ENCODE peak calls at places on chromosomes 12 and 14, in ten cellular contexts. K is HepG2, M is A549, E is HCT116, I is NB4, S is endothelial cell of umbilical vein, T is GM12878, X is SK-N-SH, D is H1, R is K562. N is an unnamed sample.

GRCh38 chr12:95774311-95775045 is 16.1 kb downstream of the NTN4 start:
- DNase-seq in X (no peak), M (no peak), I (no peak), T (no peak), E (no peak), S (no peak), D (no peak), K (no peak), R (no peak), N (no peak)

GRCh38 chr12:107014050-107014449 is 27.1 kb upstream of the MTERF2 start:
- DNase-seq in E (peak), K (peak), D (no peak), X (no peak), R (no peak), M (peak), I (no peak), S (no peak), T (no peak), N (no peak)

GRCh38 chr12:46362895-46363581 is 9.5 kb downstream of the SLC38A2 start:
- DNase-seq in D (no peak), X (no peak), K (no peak), M (no peak), E (no peak), R (no peak), S (no peak), I (no peak), T (no peak), N (no peak)

GRCh38 chr14:24284501-24285035 is 13.2 kb upstream of the RABGGTA start:
- DNase-seq in K (no peak), E (no peak), M (no peak), X (no peak), D (no peak), R (no peak), T (no peak), I (no peak), S (no peak), N (no peak)

GRCh38 chr14:92510972-92511371 is 2.6 kb upstream of the RIN3 start:
- DNase-seq in D (no peak), I (no peak), T (no peak), S (no peak), E (peak), R (peak), M (peak), K (peak), X (no peak), N (peak)

GRCh38 chr12:106084048-106084671 is 54.6 kb downstream of the NUAK1 start:
- DNase-seq in X (no peak), S (no peak), R (no peak), I (no peak), K (peak), M (peak), D (peak), E (peak), T (no peak), N (peak)

GRCh38 chr12:113870035-113870434 is 96.1 kb downstream of the RBM19 start:
- DNase-seq in E (no peak), K (no peak), T (no peak), D (no peak), X (no peak), M (no peak), S (no peak), I (no peak), R (no peak), N (no peak)

GRCh38 chr12:55637467-55637866 is 775 bp downstream of the OR10P1 start:
- DNase-seq in T (no peak), S (no peak), D (no peak), M (no peak), X (no peak), K (no peak), E (no peak), R (no peak), I (no peak), N (no peak)

GRCh38 chr12:71652656-71653055 is 11.0 kb downstream of the ZFC3H1 start:
- DNase-seq in S (no peak), K (no peak), I (no peak), R (no peak), D (no peak), E (no peak), T (no peak), M (no peak), X (no peak), N (no peak)

GRCh38 chr14:71130491-71131179 is 223.4 kb downstream of the PCNX1 start:
- DNase-seq in X (no peak), T (peak), E (no peak), M (no peak), S (peak), R (no peak), I (peak), K (no peak), D (no peak), N (no peak)

GRCh38 chr14:94018308-94018707 is 7.8 kb upstream of the OTUB2 start:
- DNase-seq in D (no peak), X (no peak), M (no peak), K (no peak), I (no peak), E (no peak), S (no peak), T (no peak), R (no peak), N (no peak)

GRCh38 chr12:1977588-1977987 is 26.7 kb downstream of the DCP1B start:
- DNase-seq in E (no peak), T (no peak), D (no peak), R (no peak), K (no peak), X (no peak), I (no peak), S (no peak), M (no peak), N (no peak)
- TF ChIP-seq MAX in E (no peak), T (no peak), D (no peak), R (no peak), K (no peak), X (no peak), I (no peak), S (no peak), M (no peak), N (no peak)

GRCh38 chr14:66000771-66001170 is 485.4 kb upstream of the CCDC196 start:
- DNase-seq in I (no peak), M (no peak), T (no peak), K (no peak), E (no peak), X (no peak), R (no peak), S (no peak), D (no peak), N (no peak)
- TF ChIP-seq MAX in I (no peak), M (no peak), T (no peak), K (no peak), E (no peak), X (no peak), R (no peak), S (no peak), D (no peak), N (no peak)

DNA sequence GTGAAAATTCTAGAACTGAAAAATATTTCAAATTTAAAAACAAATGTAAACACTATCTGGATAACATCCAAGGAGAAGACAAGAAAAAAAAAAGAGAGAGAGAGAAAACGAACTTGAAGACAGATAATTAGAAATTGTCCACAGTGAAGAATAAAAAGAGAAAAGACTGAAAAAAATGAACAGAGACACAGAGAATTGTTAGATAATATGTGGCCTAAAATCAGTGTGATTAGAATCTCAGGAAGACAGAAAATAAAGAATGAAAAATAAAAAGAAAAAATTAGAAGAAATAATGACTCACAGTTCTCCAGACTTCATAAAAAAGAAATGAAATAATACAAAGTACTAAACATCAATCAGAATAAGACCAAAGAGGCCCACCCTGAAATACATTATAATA is 1209.3 kb downstream of the FSCB start:
- DNase-seq in E (no peak), K (no peak), R (no peak), M (no peak), T (no peak), I (no peak), D (no peak), S (no peak), X (no peak), N (no peak)
- TF ChIP-seq MAX in E (no peak), K (no peak), R (no peak), M (no peak), T (no peak), I (no peak), D (no peak), S (no peak), X (no peak), N (no peak)

DNA sequence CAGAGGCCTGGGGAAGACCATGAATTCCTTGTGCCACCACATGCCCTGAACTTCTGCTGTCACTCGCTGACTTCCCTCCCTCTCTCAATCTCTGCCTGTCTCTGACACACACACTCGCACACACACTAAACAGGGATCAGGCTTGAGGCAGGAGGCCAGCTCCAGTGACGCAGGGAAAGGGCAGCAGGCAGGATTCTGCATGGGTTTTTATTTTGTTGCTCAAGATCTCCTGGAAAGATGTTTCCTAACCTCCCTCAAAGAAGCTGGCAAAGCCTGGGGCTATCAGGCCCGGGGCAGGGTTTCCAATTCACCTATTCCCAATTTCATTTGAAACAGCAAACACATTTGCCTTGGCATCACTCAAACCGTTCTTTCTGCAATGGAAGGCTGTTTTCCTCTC is 27.7 kb upstream of the PEX5 start:
- DNase-seq in R (no peak), K (no peak), M (no peak), S (no peak), X (no peak), I (no peak), T (no peak), E (no peak), D (no peak), N (no peak)
- TF ChIP-seq MAX in R (no peak), K (no peak), M (no peak), S (no peak), X (no peak), I (no peak), T (no peak), E (no peak), D (no peak), N (no peak)

GRCh38 chr14:30551460-30551859 is 7.5 kb upstream of the G2E3 start:
- DNase-seq in X (no peak), S (no peak), I (no peak), M (no peak), T (no peak), D (no peak), R (no peak), K (peak), E (no peak), N (no peak)

GRCh38 chr14:30547388-30548048 is 11.4 kb upstream of the G2E3 start:
- DNase-seq in D (no peak), S (no peak), M (no peak), X (no peak), K (no peak), E (no peak), T (no peak), R (no peak), I (no peak), N (no peak)

GRCh38 chr14:30553311-30553989 is 5.5 kb upstream of the G2E3 start:
- DNase-seq in T (no peak), X (no peak), K (no peak), M (peak), R (no peak), D (no peak), I (no peak), S (no peak), E (peak), N (no peak)

GRCh38 chr14:30550335-30550734 is 8.6 kb upstream of the G2E3 start:
- DNase-seq in R (no peak), S (no peak), X (no peak), D (no peak), K (no peak), M (no peak), T (no peak), I (no peak), E (no peak), N (no peak)
- TF ChIP-seq MAX in R (no peak), S (no peak), X (no peak), D (no peak), K (no peak), M (no peak), T (no peak), I (no peak), E (no peak), N (no peak)

GRCh38 chr12:58933068-58933681 is 12.9 kb upstream of the LRIG3 start:
- DNase-seq in K (no peak), M (no peak), X (no peak), S (no peak), R (no peak), T (no peak), E (no peak), I (no peak), D (no peak), N (no peak)
- TF ChIP-seq MAX in K (no peak), M (no peak), X (no peak), S (no peak), R (no peak), T (no peak), E (no peak), I (no peak), D (no peak), N (no peak)

N was measured in WTC11.